ENCODE peak calls at places on chromosomes 13 and 19, in five cellular contexts. One of them, this sample, is unnamed.
A peak's percentile ranks its signal among the peaks of the same experiment; 100 is the strongest.

GRCh38 chr13:65600702-65601101 is 1629.4 kb downstream of the PCDH9 start:
- DNase-seq in astrocyte of the spinal cord: no peak
- DNase-seq in body of pancreas: no peak
- DNase-seq in esophagus squamous epithelium: no peak
- DNase-seq in epithelial cell of esophagus: peak; percentile 1
- DNase-seq in this sample: no peak

GRCh38 chr19:45311640-45312039 is 11.0 kb downstream of the CKM start:
- DNase-seq in astrocyte of the spinal cord: no peak
- DNase-seq in body of pancreas: no peak
- DNase-seq in esophagus squamous epithelium: no peak
- DNase-seq in epithelial cell of esophagus: no peak
- DNase-seq in this sample: no peak

GRCh38 chr13:53941588-53942190 is 913.1 kb downstream of the OLFM4 start:
- DNase-seq in astrocyte of the spinal cord: no peak
- DNase-seq in body of pancreas: no peak
- DNase-seq in esophagus squamous epithelium: no peak
- DNase-seq in epithelial cell of esophagus: no peak
- DNase-seq in this sample: no peak

GRCh38 chr13:102555914-102556553 is 40.8 kb upstream of the TPP2 start:
- DNase-seq in astrocyte of the spinal cord: peak; percentile 51
- DNase-seq in body of pancreas: no peak
- DNase-seq in esophagus squamous epithelium: no peak
- DNase-seq in epithelial cell of esophagus: peak; percentile 73
- DNase-seq in this sample: no peak

GRCh38 chr13:71515639-71516038 is 351.4 kb downstream of the DACH1 start:
- DNase-seq in astrocyte of the spinal cord: no peak
- DNase-seq in body of pancreas: no peak
- DNase-seq in esophagus squamous epithelium: no peak
- DNase-seq in epithelial cell of esophagus: no peak
- DNase-seq in this sample: no peak

GRCh38 chr13:102191951-102192461 is 209.8 kb downstream of the FGF14 start:
- DNase-seq in astrocyte of the spinal cord: peak; percentile 62
- DNase-seq in body of pancreas: no peak
- DNase-seq in esophagus squamous epithelium: no peak
- DNase-seq in epithelial cell of esophagus: peak; percentile 75
- DNase-seq in this sample: no peak

GRCh38 chr19:35266149-35266903 is 2.4 kb upstream of the USF2 start:
- DNase-seq in astrocyte of the spinal cord: no peak
- DNase-seq in body of pancreas: no peak
- DNase-seq in esophagus squamous epithelium: no peak
- DNase-seq in epithelial cell of esophagus: no peak
- DNase-seq in this sample: no peak

GRCh38 chr19:43779147-43779819 is 1.5 kb downstream of the KCNN4 start:
- DNase-seq in astrocyte of the spinal cord: no peak
- DNase-seq in body of pancreas: no peak
- DNase-seq in esophagus squamous epithelium: no peak
- DNase-seq in epithelial cell of esophagus: no peak
- DNase-seq in this sample: no peak

GRCh38 chr19:18232540-18233223 is 6.4 kb upstream of the PDE4C start:
- DNase-seq in astrocyte of the spinal cord: no peak
- DNase-seq in body of pancreas: no peak
- DNase-seq in esophagus squamous epithelium: no peak
- DNase-seq in epithelial cell of esophagus: peak; percentile 33
- DNase-seq in this sample: no peak

GRCh38 chr13:53242015-53242414 is 213.4 kb downstream of the OLFM4 start:
- DNase-seq in astrocyte of the spinal cord: no peak
- DNase-seq in body of pancreas: no peak
- DNase-seq in esophagus squamous epithelium: no peak
- DNase-seq in epithelial cell of esophagus: no peak
- DNase-seq in this sample: no peak

DNA sequence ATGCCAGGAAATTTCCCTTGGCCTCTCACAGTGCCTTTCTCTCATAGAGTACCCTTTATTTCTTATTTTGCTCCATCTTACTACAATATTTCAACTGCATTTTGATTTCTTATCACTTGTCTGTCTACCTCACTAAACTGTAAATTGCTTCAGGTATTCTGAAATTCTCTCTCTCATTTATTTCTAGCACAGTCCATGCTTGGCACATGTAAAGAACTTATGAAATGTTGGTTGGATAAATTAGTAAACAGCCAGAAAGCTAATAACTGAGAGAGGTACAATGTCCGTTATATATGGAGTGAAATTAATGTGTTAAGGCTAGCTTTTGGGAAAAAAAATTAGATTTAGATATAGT is 138.3 kb upstream of the RFC3 start:
- DNase-seq in astrocyte of the spinal cord: no peak
- DNase-seq in body of pancreas: no peak
- DNase-seq in esophagus squamous epithelium: no peak
- DNase-seq in epithelial cell of esophagus: no peak
- DNase-seq in this sample: no peak
- H3K4me3 ChIP-seq in astrocyte of the spinal cord: no peak overlapping the region
- H3K4me3 ChIP-seq in body of pancreas: no peak overlapping the region
- H3K4me3 ChIP-seq in esophagus squamous epithelium: peak overlapping the region; percentile 27
- H3K4me3 ChIP-seq in epithelial cell of esophagus: no peak overlapping the region
- H3K4me3 ChIP-seq in this sample: no peak overlapping the region

GRCh38 chr13:46598820-46599180 is 45.8 kb downstream of the LRCH1 start:
- DNase-seq in astrocyte of the spinal cord: no peak
- DNase-seq in body of pancreas: no peak
- DNase-seq in esophagus squamous epithelium: no peak
- DNase-seq in epithelial cell of esophagus: no peak
- DNase-seq in this sample: no peak
- H3K4me3 ChIP-seq in astrocyte of the spinal cord: no peak overlapping the region
- H3K4me3 ChIP-seq in body of pancreas: no peak overlapping the region
- H3K4me3 ChIP-seq in esophagus squamous epithelium: no peak overlapping the region
- H3K4me3 ChIP-seq in epithelial cell of esophagus: no peak overlapping the region
- H3K4me3 ChIP-seq in this sample: no peak overlapping the region

GRCh38 chr13:97262058-97262457 is 39.9 kb downstream of the MBNL2 start:
- DNase-seq in astrocyte of the spinal cord: no peak
- DNase-seq in body of pancreas: no peak
- DNase-seq in esophagus squamous epithelium: no peak
- DNase-seq in epithelial cell of esophagus: no peak
- DNase-seq in this sample: no peak
- H3K4me3 ChIP-seq in astrocyte of the spinal cord: no peak overlapping the region
- H3K4me3 ChIP-seq in body of pancreas: no peak overlapping the region
- H3K4me3 ChIP-seq in esophagus squamous epithelium: no peak overlapping the region
- H3K4me3 ChIP-seq in epithelial cell of esophagus: no peak overlapping the region
- H3K4me3 ChIP-seq in this sample: no peak overlapping the region

GRCh38 chr13:112842931-112843391 is 126.1 kb upstream of the MCF2L start:
- DNase-seq in astrocyte of the spinal cord: no peak
- DNase-seq in body of pancreas: no peak
- DNase-seq in esophagus squamous epithelium: no peak
- DNase-seq in epithelial cell of esophagus: no peak
- DNase-seq in this sample: no peak
- H3K4me3 ChIP-seq in astrocyte of the spinal cord: no peak overlapping the region
- H3K4me3 ChIP-seq in body of pancreas: no peak overlapping the region
- H3K4me3 ChIP-seq in esophagus squamous epithelium: no peak overlapping the region
- H3K4me3 ChIP-seq in epithelial cell of esophagus: no peak overlapping the region
- H3K4me3 ChIP-seq in this sample: no peak overlapping the region

GRCh38 chr19:49222528-49222927 is 64.9 kb downstream of the TRPM4 start:
- DNase-seq in astrocyte of the spinal cord: no peak
- DNase-seq in body of pancreas: no peak
- DNase-seq in esophagus squamous epithelium: no peak
- DNase-seq in epithelial cell of esophagus: no peak
- DNase-seq in this sample: no peak

GRCh38 chr19:49223472-49223871 is 65.9 kb downstream of the TRPM4 start:
- DNase-seq in astrocyte of the spinal cord: no peak
- DNase-seq in body of pancreas: no peak
- DNase-seq in esophagus squamous epithelium: no peak
- DNase-seq in epithelial cell of esophagus: no peak
- DNase-seq in this sample: no peak

GRCh38 chr19:49229416-49229815 is 71.8 kb downstream of the TRPM4 start:
- DNase-seq in astrocyte of the spinal cord: no peak
- DNase-seq in body of pancreas: no peak
- DNase-seq in esophagus squamous epithelium: no peak
- DNase-seq in epithelial cell of esophagus: no peak
- DNase-seq in this sample: no peak

GRCh38 chr19:49222011-49222410 is 64.4 kb downstream of the TRPM4 start:
- DNase-seq in astrocyte of the spinal cord: no peak
- DNase-seq in body of pancreas: no peak
- DNase-seq in esophagus squamous epithelium: no peak
- DNase-seq in epithelial cell of esophagus: no peak
- DNase-seq in this sample: no peak

DNA sequence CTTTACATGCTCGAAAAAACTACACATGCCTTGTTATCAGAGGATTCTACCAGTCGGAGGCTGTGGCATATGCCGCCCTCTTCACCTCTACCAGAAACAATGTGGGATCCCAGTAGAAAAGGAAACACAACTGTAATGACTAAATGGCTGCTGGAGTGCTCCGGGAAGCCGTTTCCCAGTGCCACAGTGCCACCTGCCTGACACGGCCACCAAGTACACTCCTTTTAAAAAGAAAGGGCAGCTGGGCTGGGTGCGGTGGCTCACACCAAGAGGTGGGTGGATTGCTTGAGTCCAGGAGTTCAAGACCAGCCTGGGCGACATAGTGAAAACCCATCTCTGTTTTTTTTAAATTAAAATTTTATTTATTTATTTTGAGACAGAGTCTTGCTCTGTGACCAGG is 67.3 kb downstream of the TRPM4 start:
- DNase-seq in astrocyte of the spinal cord: peak; percentile 49
- DNase-seq in body of pancreas: peak; percentile 67
- DNase-seq in esophagus squamous epithelium: no peak
- DNase-seq in epithelial cell of esophagus: peak; percentile 71
- DNase-seq in this sample: no peak
- H3K4me3 ChIP-seq in astrocyte of the spinal cord: no peak overlapping the region
- H3K4me3 ChIP-seq in body of pancreas: no peak overlapping the region
- H3K4me3 ChIP-seq in esophagus squamous epithelium: no peak overlapping the region
- H3K4me3 ChIP-seq in epithelial cell of esophagus: no peak overlapping the region
- H3K4me3 ChIP-seq in this sample: no peak overlapping the region

DNA sequence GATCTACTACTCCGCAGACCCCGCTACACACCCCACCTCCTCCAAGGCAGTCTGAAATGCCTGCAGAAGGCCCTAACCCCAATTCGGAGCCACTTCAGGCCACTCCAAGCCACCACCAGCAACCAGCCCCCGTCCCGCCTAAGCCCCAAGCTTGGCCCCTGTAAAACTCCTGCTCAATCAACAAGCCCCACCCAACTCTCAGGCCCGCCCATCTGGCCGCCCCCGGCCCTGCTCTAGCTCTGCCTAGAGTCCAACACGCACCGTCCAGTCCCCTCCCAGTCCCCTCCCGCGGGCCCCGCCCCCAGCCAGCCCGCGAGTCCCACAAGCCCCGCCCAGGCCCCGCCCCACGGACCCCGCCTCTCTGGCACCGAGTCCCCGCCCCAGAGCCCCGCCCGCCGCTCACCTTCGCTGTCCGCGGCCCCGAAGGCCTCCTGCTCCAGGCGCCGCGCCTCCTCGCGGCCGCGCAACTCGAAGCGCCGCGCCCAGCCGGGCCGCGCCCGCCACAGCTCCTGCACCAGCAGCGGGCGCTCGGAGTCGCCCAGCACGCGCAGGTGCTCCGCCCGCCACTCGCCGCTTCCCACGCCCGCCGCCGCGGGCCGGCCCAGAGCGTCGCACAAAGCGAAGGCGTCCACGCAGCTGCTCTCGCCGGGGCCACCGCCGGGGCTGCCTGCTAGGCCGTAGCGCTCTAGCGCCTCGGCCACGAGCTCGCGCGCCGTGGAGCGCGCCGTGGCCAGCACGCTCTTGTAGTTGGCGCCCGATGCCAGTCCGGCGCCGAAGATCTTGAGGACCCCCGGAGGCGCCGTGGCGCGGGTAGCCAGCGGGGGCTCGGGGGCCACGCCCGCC is 1.6 kb downstream of the RASIP1 start:
- DNase-seq in astrocyte of the spinal cord: peak; percentile 81
- DNase-seq in body of pancreas: peak; percentile 98
- DNase-seq in esophagus squamous epithelium: no peak
- DNase-seq in epithelial cell of esophagus: peak; percentile 95
- DNase-seq in this sample: peak; percentile 88
- H3K4me3 ChIP-seq in astrocyte of the spinal cord: peak overlapping the region; percentile 18
- H3K4me3 ChIP-seq in body of pancreas: peak overlapping the region; percentile 23
- H3K4me3 ChIP-seq in esophagus squamous epithelium: peak overlapping the region; percentile 78
- H3K4me3 ChIP-seq in epithelial cell of esophagus: peak overlapping the region; percentile 32
- H3K4me3 ChIP-seq in this sample: peak overlapping the region; percentile 45

DNA sequence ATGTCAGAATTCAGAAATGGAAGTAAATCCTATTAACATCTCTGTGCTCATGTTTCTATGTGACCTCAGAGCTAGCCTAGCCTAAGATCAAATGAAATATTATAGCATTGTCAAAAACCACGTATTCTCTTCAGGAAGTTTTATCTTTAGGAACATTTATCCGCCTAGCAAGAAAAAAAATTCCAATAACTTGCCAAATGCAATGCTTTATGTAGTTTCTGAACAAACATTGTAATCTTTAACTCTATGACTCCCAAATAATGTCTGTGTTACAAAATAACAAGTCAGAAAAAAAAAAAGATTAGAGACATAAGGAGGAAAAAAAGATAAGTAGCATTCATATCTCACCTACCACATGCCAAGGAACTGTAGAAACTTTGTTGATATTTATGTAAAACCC is 18.4 kb upstream of the IPO5 start:
- DNase-seq in astrocyte of the spinal cord: no peak
- DNase-seq in body of pancreas: no peak
- DNase-seq in esophagus squamous epithelium: no peak
- DNase-seq in epithelial cell of esophagus: no peak
- DNase-seq in this sample: no peak
- H3K4me3 ChIP-seq in astrocyte of the spinal cord: no peak overlapping the region
- H3K4me3 ChIP-seq in body of pancreas: no peak overlapping the region
- H3K4me3 ChIP-seq in esophagus squamous epithelium: no peak overlapping the region
- H3K4me3 ChIP-seq in epithelial cell of esophagus: no peak overlapping the region
- H3K4me3 ChIP-seq in this sample: no peak overlapping the region

GRCh38 chr13:47904239-47904638 is 96.8 kb downstream of the SUCLA2 start:
- DNase-seq in astrocyte of the spinal cord: no peak
- DNase-seq in body of pancreas: no peak
- DNase-seq in esophagus squamous epithelium: no peak
- DNase-seq in epithelial cell of esophagus: no peak
- DNase-seq in this sample: no peak
- H3K4me3 ChIP-seq in astrocyte of the spinal cord: no peak overlapping the region
- H3K4me3 ChIP-seq in body of pancreas: no peak overlapping the region
- H3K4me3 ChIP-seq in esophagus squamous epithelium: peak overlapping the region; percentile 39
- H3K4me3 ChIP-seq in epithelial cell of esophagus: no peak overlapping the region
- H3K4me3 ChIP-seq in this sample: no peak overlapping the region

GRCh38 chr19:861099-861755 is 1.8 kb downstream of the CFD start:
- DNase-seq in astrocyte of the spinal cord: no peak
- DNase-seq in body of pancreas: no peak
- DNase-seq in esophagus squamous epithelium: no peak
- DNase-seq in epithelial cell of esophagus: no peak
- DNase-seq in this sample: no peak
- H3K4me3 ChIP-seq in astrocyte of the spinal cord: no peak overlapping the region
- H3K4me3 ChIP-seq in body of pancreas: no peak overlapping the region
- H3K4me3 ChIP-seq in esophagus squamous epithelium: peak overlapping the region; percentile 75
- H3K4me3 ChIP-seq in epithelial cell of esophagus: no peak overlapping the region
- H3K4me3 ChIP-seq in this sample: no peak overlapping the region

This sample was measured in lower leg skin.